ENCODE peak calls at places on chromosomes 16 and 17, in five cellular contexts. N is right lobe of liver; U is PC-3; P is lung; X is naive thymus-derived CD4-positive, alpha-beta T cell. S is an unnamed sample.

GRCh38 chr17:77843878-77844260 is 114.6 kb upstream of the TNRC6C start:
- ATAC-seq in P (no peak), X (no peak), N (no peak), U (no peak), S (no peak)

GRCh38 chr17:1896243-1897163 is 66.7 kb downstream of the RPA1 start:
- ATAC-seq in N (no peak), U (no peak), P (no peak), X (no peak), S (no peak)

GRCh38 chr16:10817514-10817913 is 1.1 kb downstream of the TVP23A start:
- ATAC-seq in U (no peak), P (no peak), N (no peak), X (no peak), S (no peak)

GRCh38 chr16:26644912-26645543 is 421.7 kb upstream of the C16orf82 start:
- ATAC-seq in U (no peak), X (peak; percentile 10), N (no peak), P (no peak), S (no peak)

GRCh38 chr16:56941856-56942331 is 10.0 kb downstream of the HERPUD1 start:
- ATAC-seq in P (no peak), N (no peak), U (no peak), X (no peak), S (no peak)

GRCh38 chr17:79965806-79966205 is 69.9 kb downstream of the TBC1D16 start:
- ATAC-seq in U (no peak), X (no peak), N (no peak), P (no peak), S (no peak)

GRCh38 chr17:50920891-50921595 is 54.9 kb upstream of the TOB1 start:
- ATAC-seq in N (no peak), P (no peak), X (no peak), U (no peak), S (no peak)

GRCh38 chr17:7041607-7042506 is 2.0 kb downstream of the SLC16A11 start:
- ATAC-seq in N (no peak), P (no peak), X (peak; percentile 44), U (no peak), S (no peak)

GRCh38 chr17:42553161-42553818 is 567 bp downstream of the HSD17B1 start:
- ATAC-seq in N (no peak), X (no peak), U (no peak), P (no peak), S (no peak)

GRCh38 chr17:81666092-81666341 is 388 bp downstream of the OXLD1 start:
- ATAC-seq in X (no peak), U (peak; percentile 5), N (peak; percentile 11), P (no peak), S (peak; percentile 23)

GRCh38 chr17:732788-733720 is 658 bp downstream of the TLCD3A start:
- ATAC-seq in P (peak; percentile 48), U (peak; percentile 42), N (peak; percentile 71), X (peak; percentile 44), S (peak; percentile 57)

GRCh38 chr17:8867361-8867981 is at the start of gene PIK3R6:
- ATAC-seq in N (peak; percentile 53), U (no peak), X (peak; percentile 82), P (no peak), S (no peak)

GRCh38 chr17:78225088-78225865 is 6.2 kb upstream of the TMEM235 start:
- ATAC-seq in U (no peak), N (no peak), P (no peak), X (no peak), S (no peak)

GRCh38 chr16:75224281-75224680 is 5.5 kb downstream of the CTRB1 start:
- ATAC-seq in U (no peak), X (no peak), N (no peak), P (no peak), S (no peak)

GRCh38 chr16:19294156-19294649 is 8.7 kb downstream of the CLEC19A start:
- ATAC-seq in N (peak; percentile 89), X (peak; percentile 70), P (peak; percentile 79), U (no peak), S (peak; percentile 77)

GRCh38 chr16:70592106-70592571 is 54.2 kb upstream of the IL34 start:
- ATAC-seq in P (no peak), X (no peak), N (no peak), U (no peak), S (peak; percentile 62)

GRCh38 chr16:57741660-57742191 is 6.2 kb downstream of the KATNB1 start:
- ATAC-seq in U (no peak), N (no peak), P (no peak), X (no peak), S (no peak)

GRCh38 chr17:78933025-78933958 is 8.1 kb upstream of the TIMP2 start:
- ATAC-seq in N (peak; percentile 47), P (peak; percentile 28), U (peak; percentile 87), X (peak; percentile 85), S (peak; percentile 63)

GRCh38 chr17:48873212-48873611 is 19.4 kb upstream of the ATP5MC1 start:
- ATAC-seq in N (peak; percentile 9), P (no peak), X (no peak), U (peak; percentile 35), S (no peak)

GRCh38 chr16:49801290-49801689 is 54.6 kb downstream of the ZNF423 start:
- ATAC-seq in N (no peak), X (no peak), P (no peak), U (no peak), S (no peak)

GRCh38 chr16:68179196-68179795 is 56.6 kb downstream of the ESRP2 start:
- ATAC-seq in N (no peak), P (no peak), X (no peak), U (no peak), S (no peak)

GRCh38 chr16:56636616-56637413 is 1.7 kb upstream of the MT1A start:
- ATAC-seq in U (no peak), N (no peak), P (no peak), X (no peak), S (no peak)

GRCh38 chr16:68470461-68471150 is 22.3 kb upstream of the SMPD3 start:
- ATAC-seq in X (peak; percentile 91), N (peak; percentile 49), P (peak; percentile 31), U (no peak), S (peak; percentile 70)

GRCh38 chr17:77365584-77366186 is 224.9 kb downstream of the SEC14L1 start:
- ATAC-seq in U (peak; percentile 79), X (no peak), P (peak; percentile 49), N (peak; percentile 36), S (peak; percentile 83)

GRCh38 chr17:31854672-31855071 is 4.4 kb downstream of the COPRS start:
- ATAC-seq in N (no peak), P (no peak), X (no peak), U (no peak), S (no peak)

GRCh38 chr17:31853911-31854470 is 5.1 kb downstream of the COPRS start:
- ATAC-seq in P (no peak), N (no peak), U (no peak), X (no peak), S (no peak)

GRCh38 chr17:31857920-31858646 is 961 bp downstream of the COPRS start:
- ATAC-seq in U (peak; percentile 35), N (peak; percentile 29), X (no peak), P (no peak), S (no peak)

GRCh38 chr17:31858647-31859486 is at the start of gene COPRS:
- ATAC-seq in P (peak; percentile 81), X (peak; percentile 97), U (peak; percentile 85), N (peak; percentile 97), S (peak; percentile 96)

DNA sequence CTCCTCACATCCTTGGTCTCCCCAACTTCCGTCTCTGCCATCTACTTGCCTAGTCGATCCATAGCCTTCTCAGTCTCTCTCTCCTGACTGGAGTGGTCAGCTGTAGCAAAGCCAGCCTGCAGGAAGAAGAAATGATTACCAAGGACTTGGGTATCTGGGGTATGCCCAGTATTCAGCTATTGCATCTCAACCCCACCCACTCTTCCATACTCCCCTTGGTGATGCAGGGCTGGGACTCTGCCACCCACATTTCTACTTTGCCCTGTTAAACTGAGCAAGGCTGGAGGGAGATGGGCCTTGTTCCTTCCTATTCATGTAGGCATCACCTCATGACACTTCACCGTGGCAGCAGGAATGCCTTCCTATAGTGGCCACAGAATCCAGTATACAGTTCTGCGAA is 2.3 kb downstream of the COPRS start:
- ATAC-seq in X (no peak), P (no peak), N (no peak), U (no peak), S (no peak)
- H3K4me1 ChIP-seq in X (peaks cover 7% of the 10 kb centered on the region), P (peaks cover 5% of the 10 kb centered on the region), N (no peaks in the 10 kb centered on the region), U (peaks cover 11% of the 10 kb centered on the region), S (peaks cover 52% of the 10 kb centered on the region)

GRCh38 chr17:17774009-17774881 is 62.5 kb downstream of the SREBF1 start:
- ATAC-seq in U (peak; percentile 81), N (peak; percentile 35), P (no peak), X (no peak), S (peak; percentile 82)

GRCh38 chr17:17769869-17770361 is 66.9 kb downstream of the SREBF1 start:
- ATAC-seq in X (no peak), P (no peak), N (no peak), U (no peak), S (no peak)

GRCh38 chr17:17772231-17772630 is 64.6 kb downstream of the SREBF1 start:
- ATAC-seq in P (no peak), N (no peak), U (no peak), X (no peak), S (no peak)

GRCh38 chr17:17770371-17771059 is 66.3 kb downstream of the SREBF1 start:
- ATAC-seq in U (no peak), P (no peak), X (no peak), N (no peak), S (no peak)

DNA sequence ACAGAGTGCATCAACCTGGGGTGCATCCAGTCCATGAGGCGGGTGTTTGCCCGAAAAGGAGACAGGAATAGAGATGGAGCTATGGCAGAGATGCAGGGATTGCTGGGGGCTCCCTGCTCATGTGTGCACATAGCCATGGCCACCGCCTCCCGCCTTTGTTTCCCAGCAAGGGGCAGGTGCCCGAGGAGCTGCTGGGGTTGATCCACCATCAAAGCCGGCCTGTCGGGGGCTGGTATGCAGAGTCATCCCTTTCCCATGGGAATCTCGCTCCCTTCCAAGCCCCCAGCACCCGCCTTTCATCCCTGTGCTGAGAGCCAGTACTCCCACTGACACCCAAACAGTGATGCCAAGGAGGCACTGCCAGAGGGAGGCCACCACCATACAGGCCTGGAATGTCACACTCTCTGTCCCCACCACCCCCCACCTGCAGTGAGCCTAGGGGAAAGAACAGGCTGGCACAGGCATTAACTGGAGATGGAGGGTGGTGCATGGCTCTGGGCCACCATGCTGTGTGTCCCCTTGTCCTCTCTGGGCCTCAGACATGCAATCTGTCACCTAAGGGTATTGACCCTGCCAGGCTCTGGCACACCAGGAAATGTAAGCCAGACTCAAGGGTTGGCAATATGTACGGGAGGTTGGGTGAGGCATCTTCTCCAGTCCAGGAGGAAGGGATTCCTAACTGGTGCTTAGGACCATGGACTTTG is 65.1 kb downstream of the SREBF1 start:
- ATAC-seq in N (no peak), P (no peak), X (no peak), U (no peak), S (no peak)
- H3K4me1 ChIP-seq in N (no peaks in the 10 kb centered on the region), P (peaks cover 16% of the 10 kb centered on the region), X (no peaks in the 10 kb centered on the region), U (peaks cover 12% of the 10 kb centered on the region), S (peaks cover 3% of the 10 kb centered on the region)

GRCh38 chr17:74465378-74466110 is 890 bp upstream of the CD300A start:
- ATAC-seq in P (no peak), N (no peak), X (no peak), U (no peak), S (no peak)
- H3K4me1 ChIP-seq in P (peaks cover 4% of the 10 kb centered on the region), N (no peaks in the 10 kb centered on the region), X (peaks cover 48% of the 10 kb centered on the region), U (no peaks in the 10 kb centered on the region), S (no peaks in the 10 kb centered on the region)

DNA sequence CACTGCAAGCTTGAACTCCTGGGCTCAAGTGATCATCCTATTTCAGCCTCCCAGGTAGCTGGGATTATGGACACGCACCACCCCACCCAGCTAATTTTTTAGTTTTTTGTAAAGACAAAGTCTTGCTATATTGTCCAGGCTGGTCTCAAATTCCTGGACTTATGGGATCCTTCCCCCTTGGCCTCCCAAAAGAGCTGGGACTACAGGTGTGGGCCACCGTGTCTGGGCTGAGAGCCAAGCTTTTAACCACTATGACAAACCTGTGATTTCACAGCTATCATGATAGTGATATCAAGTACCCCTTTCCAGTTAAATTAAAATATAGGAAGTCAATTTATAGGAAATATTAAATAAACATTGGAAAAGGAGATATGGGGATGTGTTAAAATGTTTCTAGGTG is 74.6 kb upstream of the IRX6 start:
- ATAC-seq in U (no peak), P (no peak), N (no peak), X (no peak), S (no peak)
- H3K4me1 ChIP-seq in U (no peaks in the 10 kb centered on the region), P (no peaks in the 10 kb centered on the region), N (no peaks in the 10 kb centered on the region), X (no peaks in the 10 kb centered on the region), S (no peaks in the 10 kb centered on the region)

S was measured in gastroesophageal sphincter.